ENCODE peak calls at places on chromosome 4, in ten cellular contexts. One of them, this sample, is unnamed.

GRCh38 chr4:41050116-41050515 is 164.2 kb downstream of the APBB2 start:
- DNase-seq in GM12864: no peak
- DNase-seq in NCI-H1092: no peak
- DNase-seq in ELF-1: no peak
- DNase-seq in HS-5: no peak
- DNase-seq in G401: no peak
- DNase-seq in stimulated activated CD4-positive, alpha-beta T cell treated with anti-CD3 and anti-CD28 coated beads, Interleukin-12 subunit alpha, Interleukin-12 subunit beta, amount 100 ng/mL, for 4 hours: no peak
- DNase-seq in central memory CD4-positive, alpha-beta T cell: no peak
- DNase-seq in naive thymus-derived CD4-positive, alpha-beta T cell: no peak
- DNase-seq in stimulated activated naive CD4-positive, alpha-beta T cell treated with Interleukin-2 at 50 U/mL for 16 hours: no peak
- DNase-seq in this sample: no peak

GRCh38 chr4:6609415-6610079 is 30.9 kb upstream of the MRFAP1 start:
- DNase-seq in GM12864: no peak
- DNase-seq in HS-5: no peak
- DNase-seq in NCI-H1092: no peak
- DNase-seq in stimulated activated naive CD4-positive, alpha-beta T cell treated with Interleukin-2 at 50 U/mL for 16 hours: no peak
- DNase-seq in central memory CD4-positive, alpha-beta T cell: no peak
- DNase-seq in stimulated activated CD4-positive, alpha-beta T cell treated with anti-CD3 and anti-CD28 coated beads, Interleukin-12 subunit alpha, Interleukin-12 subunit beta, amount 100 ng/mL, for 4 hours: no peak
- DNase-seq in naive thymus-derived CD4-positive, alpha-beta T cell: no peak
- DNase-seq in ELF-1: no peak
- DNase-seq in G401: no peak
- DNase-seq in this sample: no peak

GRCh38 chr4:156762851-156763250 is 208.7 kb downstream of the PDGFC start:
- DNase-seq in naive thymus-derived CD4-positive, alpha-beta T cell: no peak
- DNase-seq in HS-5: no peak
- DNase-seq in G401: no peak
- DNase-seq in NCI-H1092: no peak
- DNase-seq in ELF-1: no peak
- DNase-seq in GM12864: no peak
- DNase-seq in stimulated activated naive CD4-positive, alpha-beta T cell treated with Interleukin-2 at 50 U/mL for 16 hours: no peak
- DNase-seq in stimulated activated CD4-positive, alpha-beta T cell treated with anti-CD3 and anti-CD28 coated beads, Interleukin-12 subunit alpha, Interleukin-12 subunit beta, amount 100 ng/mL, for 4 hours: no peak
- DNase-seq in central memory CD4-positive, alpha-beta T cell: no peak
- DNase-seq in this sample: no peak

GRCh38 chr4:96675420-96675819 is 835.5 kb downstream of the PDHA2 start:
- DNase-seq in NCI-H1092: no peak
- DNase-seq in stimulated activated naive CD4-positive, alpha-beta T cell treated with Interleukin-2 at 50 U/mL for 16 hours: no peak
- DNase-seq in G401: no peak
- DNase-seq in naive thymus-derived CD4-positive, alpha-beta T cell: no peak
- DNase-seq in GM12864: no peak
- DNase-seq in HS-5: no peak
- DNase-seq in stimulated activated CD4-positive, alpha-beta T cell treated with anti-CD3 and anti-CD28 coated beads, Interleukin-12 subunit alpha, Interleukin-12 subunit beta, amount 100 ng/mL, for 4 hours: no peak
- DNase-seq in ELF-1: no peak
- DNase-seq in central memory CD4-positive, alpha-beta T cell: no peak
- DNase-seq in this sample: no peak

GRCh38 chr4:181525641-181526040 is 717.6 kb upstream of the TENM3 start:
- DNase-seq in G401: no peak
- DNase-seq in naive thymus-derived CD4-positive, alpha-beta T cell: no peak
- DNase-seq in GM12864: no peak
- DNase-seq in central memory CD4-positive, alpha-beta T cell: no peak
- DNase-seq in stimulated activated CD4-positive, alpha-beta T cell treated with anti-CD3 and anti-CD28 coated beads, Interleukin-12 subunit alpha, Interleukin-12 subunit beta, amount 100 ng/mL, for 4 hours: no peak
- DNase-seq in NCI-H1092: no peak
- DNase-seq in stimulated activated naive CD4-positive, alpha-beta T cell treated with Interleukin-2 at 50 U/mL for 16 hours: no peak
- DNase-seq in HS-5: no peak
- DNase-seq in ELF-1: peak
- DNase-seq in this sample: no peak

GRCh38 chr4:77859256-77859655 is 3.4 kb upstream of the MRPL1 start:
- DNase-seq in GM12864: no peak
- DNase-seq in central memory CD4-positive, alpha-beta T cell: no peak
- DNase-seq in HS-5: no peak
- DNase-seq in ELF-1: no peak
- DNase-seq in G401: no peak
- DNase-seq in NCI-H1092: no peak
- DNase-seq in stimulated activated naive CD4-positive, alpha-beta T cell treated with Interleukin-2 at 50 U/mL for 16 hours: no peak
- DNase-seq in naive thymus-derived CD4-positive, alpha-beta T cell: no peak
- DNase-seq in stimulated activated CD4-positive, alpha-beta T cell treated with anti-CD3 and anti-CD28 coated beads, Interleukin-12 subunit alpha, Interleukin-12 subunit beta, amount 100 ng/mL, for 4 hours: no peak
- DNase-seq in this sample: no peak

GRCh38 chr4:135204311-135204710 is 1002.7 kb upstream of the PABPC4L start:
- DNase-seq in naive thymus-derived CD4-positive, alpha-beta T cell: no peak
- DNase-seq in stimulated activated CD4-positive, alpha-beta T cell treated with anti-CD3 and anti-CD28 coated beads, Interleukin-12 subunit alpha, Interleukin-12 subunit beta, amount 100 ng/mL, for 4 hours: no peak
- DNase-seq in G401: no peak
- DNase-seq in NCI-H1092: no peak
- DNase-seq in GM12864: no peak
- DNase-seq in stimulated activated naive CD4-positive, alpha-beta T cell treated with Interleukin-2 at 50 U/mL for 16 hours: no peak
- DNase-seq in HS-5: no peak
- DNase-seq in central memory CD4-positive, alpha-beta T cell: no peak
- DNase-seq in ELF-1: peak
- DNase-seq in this sample: no peak

GRCh38 chr4:91448668-91449330 is 855.0 kb upstream of the GRID2 start:
- DNase-seq in stimulated activated CD4-positive, alpha-beta T cell treated with anti-CD3 and anti-CD28 coated beads, Interleukin-12 subunit alpha, Interleukin-12 subunit beta, amount 100 ng/mL, for 4 hours: no peak
- DNase-seq in GM12864: no peak
- DNase-seq in stimulated activated naive CD4-positive, alpha-beta T cell treated with Interleukin-2 at 50 U/mL for 16 hours: no peak
- DNase-seq in naive thymus-derived CD4-positive, alpha-beta T cell: no peak
- DNase-seq in central memory CD4-positive, alpha-beta T cell: no peak
- DNase-seq in ELF-1: no peak
- DNase-seq in HS-5: peak
- DNase-seq in G401: no peak
- DNase-seq in NCI-H1092: no peak
- DNase-seq in this sample: no peak

GRCh38 chr4:16942491-16942890 is 44.0 kb upstream of the LDB2 start:
- DNase-seq in stimulated activated CD4-positive, alpha-beta T cell treated with anti-CD3 and anti-CD28 coated beads, Interleukin-12 subunit alpha, Interleukin-12 subunit beta, amount 100 ng/mL, for 4 hours: no peak
- DNase-seq in ELF-1: no peak
- DNase-seq in naive thymus-derived CD4-positive, alpha-beta T cell: no peak
- DNase-seq in NCI-H1092: no peak
- DNase-seq in HS-5: no peak
- DNase-seq in G401: no peak
- DNase-seq in stimulated activated naive CD4-positive, alpha-beta T cell treated with Interleukin-2 at 50 U/mL for 16 hours: no peak
- DNase-seq in central memory CD4-positive, alpha-beta T cell: no peak
- DNase-seq in GM12864: no peak
- DNase-seq in this sample: no peak

GRCh38 chr4:114497116-114497515 is 101.5 kb upstream of the UGT8 start:
- DNase-seq in stimulated activated naive CD4-positive, alpha-beta T cell treated with Interleukin-2 at 50 U/mL for 16 hours: no peak
- DNase-seq in NCI-H1092: no peak
- DNase-seq in GM12864: no peak
- DNase-seq in ELF-1: no peak
- DNase-seq in G401: no peak
- DNase-seq in naive thymus-derived CD4-positive, alpha-beta T cell: no peak
- DNase-seq in central memory CD4-positive, alpha-beta T cell: no peak
- DNase-seq in stimulated activated CD4-positive, alpha-beta T cell treated with anti-CD3 and anti-CD28 coated beads, Interleukin-12 subunit alpha, Interleukin-12 subunit beta, amount 100 ng/mL, for 4 hours: no peak
- DNase-seq in HS-5: no peak
- DNase-seq in this sample: no peak

GRCh38 chr4:10013722-10014121 is 7.6 kb downstream of the SLC2A9 start:
- DNase-seq in naive thymus-derived CD4-positive, alpha-beta T cell: no peak
- DNase-seq in stimulated activated naive CD4-positive, alpha-beta T cell treated with Interleukin-2 at 50 U/mL for 16 hours: no peak
- DNase-seq in NCI-H1092: peak
- DNase-seq in central memory CD4-positive, alpha-beta T cell: no peak
- DNase-seq in HS-5: no peak
- DNase-seq in stimulated activated CD4-positive, alpha-beta T cell treated with anti-CD3 and anti-CD28 coated beads, Interleukin-12 subunit alpha, Interleukin-12 subunit beta, amount 100 ng/mL, for 4 hours: no peak
- DNase-seq in G401: no peak
- DNase-seq in GM12864: no peak
- DNase-seq in ELF-1: peak
- DNase-seq in this sample: no peak

GRCh38 chr4:61528595-61528994 is 328.5 kb downstream of the ADGRL3 start:
- DNase-seq in GM12864: no peak
- DNase-seq in ELF-1: no peak
- DNase-seq in central memory CD4-positive, alpha-beta T cell: no peak
- DNase-seq in stimulated activated CD4-positive, alpha-beta T cell treated with anti-CD3 and anti-CD28 coated beads, Interleukin-12 subunit alpha, Interleukin-12 subunit beta, amount 100 ng/mL, for 4 hours: no peak
- DNase-seq in HS-5: no peak
- DNase-seq in G401: no peak
- DNase-seq in NCI-H1092: no peak
- DNase-seq in stimulated activated naive CD4-positive, alpha-beta T cell treated with Interleukin-2 at 50 U/mL for 16 hours: no peak
- DNase-seq in naive thymus-derived CD4-positive, alpha-beta T cell: no peak
- DNase-seq in this sample: no peak

GRCh38 chr4:55437356-55437796 is 41.6 kb downstream of the TMEM165 start:
- DNase-seq in stimulated activated naive CD4-positive, alpha-beta T cell treated with Interleukin-2 at 50 U/mL for 16 hours: no peak
- DNase-seq in naive thymus-derived CD4-positive, alpha-beta T cell: no peak
- DNase-seq in ELF-1: no peak
- DNase-seq in stimulated activated CD4-positive, alpha-beta T cell treated with anti-CD3 and anti-CD28 coated beads, Interleukin-12 subunit alpha, Interleukin-12 subunit beta, amount 100 ng/mL, for 4 hours: no peak
- DNase-seq in GM12864: no peak
- DNase-seq in NCI-H1092: no peak
- DNase-seq in HS-5: no peak
- DNase-seq in G401: no peak
- DNase-seq in central memory CD4-positive, alpha-beta T cell: no peak
- DNase-seq in this sample: no peak

GRCh38 chr4:328729-329128 is 8.9 kb upstream of the ZNF141 start:
- DNase-seq in GM12864: no peak
- DNase-seq in central memory CD4-positive, alpha-beta T cell: no peak
- DNase-seq in HS-5: no peak
- DNase-seq in ELF-1: no peak
- DNase-seq in stimulated activated CD4-positive, alpha-beta T cell treated with anti-CD3 and anti-CD28 coated beads, Interleukin-12 subunit alpha, Interleukin-12 subunit beta, amount 100 ng/mL, for 4 hours: no peak
- DNase-seq in naive thymus-derived CD4-positive, alpha-beta T cell: no peak
- DNase-seq in NCI-H1092: no peak
- DNase-seq in G401: no peak
- DNase-seq in stimulated activated naive CD4-positive, alpha-beta T cell treated with Interleukin-2 at 50 U/mL for 16 hours: no peak
- DNase-seq in this sample: no peak

GRCh38 chr4:87363552-87363951 is 27.4 kb downstream of the HSD17B11 start:
- DNase-seq in naive thymus-derived CD4-positive, alpha-beta T cell: no peak
- DNase-seq in G401: no peak
- DNase-seq in central memory CD4-positive, alpha-beta T cell: no peak
- DNase-seq in NCI-H1092: no peak
- DNase-seq in GM12864: no peak
- DNase-seq in stimulated activated naive CD4-positive, alpha-beta T cell treated with Interleukin-2 at 50 U/mL for 16 hours: no peak
- DNase-seq in ELF-1: no peak
- DNase-seq in HS-5: no peak
- DNase-seq in stimulated activated CD4-positive, alpha-beta T cell treated with anti-CD3 and anti-CD28 coated beads, Interleukin-12 subunit alpha, Interleukin-12 subunit beta, amount 100 ng/mL, for 4 hours: no peak
- DNase-seq in this sample: no peak

GRCh38 chr4:38177035-38177791 is 217.0 kb downstream of the PTTG2 start:
- DNase-seq in HS-5: no peak
- DNase-seq in stimulated activated naive CD4-positive, alpha-beta T cell treated with Interleukin-2 at 50 U/mL for 16 hours: peak
- DNase-seq in NCI-H1092: no peak
- DNase-seq in naive thymus-derived CD4-positive, alpha-beta T cell: no peak
- DNase-seq in G401: no peak
- DNase-seq in ELF-1: no peak
- DNase-seq in stimulated activated CD4-positive, alpha-beta T cell treated with anti-CD3 and anti-CD28 coated beads, Interleukin-12 subunit alpha, Interleukin-12 subunit beta, amount 100 ng/mL, for 4 hours: peak
- DNase-seq in central memory CD4-positive, alpha-beta T cell: peak
- DNase-seq in GM12864: peak
- DNase-seq in this sample: no peak

GRCh38 chr4:173181769-173182374 is 13.3 kb downstream of the GALNT7 start:
- DNase-seq in stimulated activated CD4-positive, alpha-beta T cell treated with anti-CD3 and anti-CD28 coated beads, Interleukin-12 subunit alpha, Interleukin-12 subunit beta, amount 100 ng/mL, for 4 hours: no peak
- DNase-seq in HS-5: no peak
- DNase-seq in central memory CD4-positive, alpha-beta T cell: no peak
- DNase-seq in NCI-H1092: no peak
- DNase-seq in ELF-1: no peak
- DNase-seq in stimulated activated naive CD4-positive, alpha-beta T cell treated with Interleukin-2 at 50 U/mL for 16 hours: no peak
- DNase-seq in G401: peak
- DNase-seq in naive thymus-derived CD4-positive, alpha-beta T cell: no peak
- DNase-seq in GM12864: no peak
- DNase-seq in this sample: no peak

GRCh38 chr4:75849459-75849858 is 52.8 kb downstream of the PPEF2 start:
- DNase-seq in stimulated activated naive CD4-positive, alpha-beta T cell treated with Interleukin-2 at 50 U/mL for 16 hours: no peak
- DNase-seq in stimulated activated CD4-positive, alpha-beta T cell treated with anti-CD3 and anti-CD28 coated beads, Interleukin-12 subunit alpha, Interleukin-12 subunit beta, amount 100 ng/mL, for 4 hours: no peak
- DNase-seq in ELF-1: peak
- DNase-seq in naive thymus-derived CD4-positive, alpha-beta T cell: no peak
- DNase-seq in G401: no peak
- DNase-seq in central memory CD4-positive, alpha-beta T cell: no peak
- DNase-seq in NCI-H1092: no peak
- DNase-seq in GM12864: no peak
- DNase-seq in HS-5: no peak
- DNase-seq in this sample: no peak

GRCh38 chr4:144507309-144508101 is 138.5 kb upstream of the HHIP start:
- DNase-seq in ELF-1: no peak
- DNase-seq in NCI-H1092: no peak
- DNase-seq in HS-5: no peak
- DNase-seq in G401: no peak
- DNase-seq in central memory CD4-positive, alpha-beta T cell: no peak
- DNase-seq in stimulated activated naive CD4-positive, alpha-beta T cell treated with Interleukin-2 at 50 U/mL for 16 hours: no peak
- DNase-seq in stimulated activated CD4-positive, alpha-beta T cell treated with anti-CD3 and anti-CD28 coated beads, Interleukin-12 subunit alpha, Interleukin-12 subunit beta, amount 100 ng/mL, for 4 hours: no peak
- DNase-seq in naive thymus-derived CD4-positive, alpha-beta T cell: no peak
- DNase-seq in GM12864: no peak
- DNase-seq in this sample: no peak

GRCh38 chr4:78652282-78652876 is 100.8 kb downstream of the ANXA3 start:
- DNase-seq in GM12864: no peak
- DNase-seq in central memory CD4-positive, alpha-beta T cell: no peak
- DNase-seq in HS-5: no peak
- DNase-seq in NCI-H1092: no peak
- DNase-seq in G401: peak
- DNase-seq in ELF-1: no peak
- DNase-seq in stimulated activated CD4-positive, alpha-beta T cell treated with anti-CD3 and anti-CD28 coated beads, Interleukin-12 subunit alpha, Interleukin-12 subunit beta, amount 100 ng/mL, for 4 hours: no peak
- DNase-seq in stimulated activated naive CD4-positive, alpha-beta T cell treated with Interleukin-2 at 50 U/mL for 16 hours: no peak
- DNase-seq in naive thymus-derived CD4-positive, alpha-beta T cell: no peak
- DNase-seq in this sample: no peak

GRCh38 chr4:183436417-183436816 is 8.0 kb upstream of the CDKN2AIP start:
- DNase-seq in HS-5: no peak
- DNase-seq in stimulated activated naive CD4-positive, alpha-beta T cell treated with Interleukin-2 at 50 U/mL for 16 hours: no peak
- DNase-seq in ELF-1: no peak
- DNase-seq in naive thymus-derived CD4-positive, alpha-beta T cell: no peak
- DNase-seq in G401: no peak
- DNase-seq in GM12864: no peak
- DNase-seq in central memory CD4-positive, alpha-beta T cell: no peak
- DNase-seq in stimulated activated CD4-positive, alpha-beta T cell treated with anti-CD3 and anti-CD28 coated beads, Interleukin-12 subunit alpha, Interleukin-12 subunit beta, amount 100 ng/mL, for 4 hours: no peak
- DNase-seq in NCI-H1092: no peak
- DNase-seq in this sample: no peak

GRCh38 chr4:74038161-74039064 is at the start of gene CXCL3:
- DNase-seq in ELF-1: peak
- DNase-seq in GM12864: no peak
- DNase-seq in NCI-H1092: no peak
- DNase-seq in G401: peak
- DNase-seq in stimulated activated CD4-positive, alpha-beta T cell treated with anti-CD3 and anti-CD28 coated beads, Interleukin-12 subunit alpha, Interleukin-12 subunit beta, amount 100 ng/mL, for 4 hours: no peak
- DNase-seq in stimulated activated naive CD4-positive, alpha-beta T cell treated with Interleukin-2 at 50 U/mL for 16 hours: no peak
- DNase-seq in naive thymus-derived CD4-positive, alpha-beta T cell: peak
- DNase-seq in HS-5: no peak
- DNase-seq in central memory CD4-positive, alpha-beta T cell: no peak
- DNase-seq in this sample: peak

GRCh38 chr4:93771640-93772411 is 56.7 kb upstream of the ATOH1 start:
- DNase-seq in G401: no peak
- DNase-seq in stimulated activated naive CD4-positive, alpha-beta T cell treated with Interleukin-2 at 50 U/mL for 16 hours: no peak
- DNase-seq in stimulated activated CD4-positive, alpha-beta T cell treated with anti-CD3 and anti-CD28 coated beads, Interleukin-12 subunit alpha, Interleukin-12 subunit beta, amount 100 ng/mL, for 4 hours: no peak
- DNase-seq in GM12864: no peak
- DNase-seq in HS-5: no peak
- DNase-seq in central memory CD4-positive, alpha-beta T cell: no peak
- DNase-seq in naive thymus-derived CD4-positive, alpha-beta T cell: no peak
- DNase-seq in ELF-1: no peak
- DNase-seq in NCI-H1092: no peak
- DNase-seq in this sample: no peak

GRCh38 chr4:41933997-41934812 is 1.0 kb upstream of the TMEM33 start:
- DNase-seq in G401: no peak
- DNase-seq in NCI-H1092: no peak
- DNase-seq in central memory CD4-positive, alpha-beta T cell: no peak
- DNase-seq in GM12864: no peak
- DNase-seq in HS-5: no peak
- DNase-seq in stimulated activated naive CD4-positive, alpha-beta T cell treated with Interleukin-2 at 50 U/mL for 16 hours: no peak
- DNase-seq in ELF-1: no peak
- DNase-seq in stimulated activated CD4-positive, alpha-beta T cell treated with anti-CD3 and anti-CD28 coated beads, Interleukin-12 subunit alpha, Interleukin-12 subunit beta, amount 100 ng/mL, for 4 hours: no peak
- DNase-seq in naive thymus-derived CD4-positive, alpha-beta T cell: no peak
- DNase-seq in this sample: no peak

GRCh38 chr4:67714248-67714583 is 13.3 kb upstream of the UBA6 start:
- DNase-seq in G401: no peak
- DNase-seq in HS-5: no peak
- DNase-seq in stimulated activated naive CD4-positive, alpha-beta T cell treated with Interleukin-2 at 50 U/mL for 16 hours: no peak
- DNase-seq in NCI-H1092: no peak
- DNase-seq in stimulated activated CD4-positive, alpha-beta T cell treated with anti-CD3 and anti-CD28 coated beads, Interleukin-12 subunit alpha, Interleukin-12 subunit beta, amount 100 ng/mL, for 4 hours: no peak
- DNase-seq in GM12864: no peak
- DNase-seq in ELF-1: peak
- DNase-seq in central memory CD4-positive, alpha-beta T cell: no peak
- DNase-seq in naive thymus-derived CD4-positive, alpha-beta T cell: no peak
- DNase-seq in this sample: no peak

GRCh38 chr4:185640809-185641675 is 105.7 kb upstream of the PDLIM3 start:
- DNase-seq in central memory CD4-positive, alpha-beta T cell: no peak
- DNase-seq in ELF-1: no peak
- DNase-seq in naive thymus-derived CD4-positive, alpha-beta T cell: no peak
- DNase-seq in G401: peak
- DNase-seq in stimulated activated naive CD4-positive, alpha-beta T cell treated with Interleukin-2 at 50 U/mL for 16 hours: no peak
- DNase-seq in stimulated activated CD4-positive, alpha-beta T cell treated with anti-CD3 and anti-CD28 coated beads, Interleukin-12 subunit alpha, Interleukin-12 subunit beta, amount 100 ng/mL, for 4 hours: no peak
- DNase-seq in HS-5: peak
- DNase-seq in NCI-H1092: peak
- DNase-seq in GM12864: peak
- DNase-seq in this sample: no peak

GRCh38 chr4:189341881-189342280 is 598.8 kb upstream of the FRG1 start:
- DNase-seq in central memory CD4-positive, alpha-beta T cell: no peak
- DNase-seq in stimulated activated CD4-positive, alpha-beta T cell treated with anti-CD3 and anti-CD28 coated beads, Interleukin-12 subunit alpha, Interleukin-12 subunit beta, amount 100 ng/mL, for 4 hours: no peak
- DNase-seq in naive thymus-derived CD4-positive, alpha-beta T cell: no peak
- DNase-seq in HS-5: no peak
- DNase-seq in ELF-1: no peak
- DNase-seq in NCI-H1092: no peak
- DNase-seq in G401: no peak
- DNase-seq in stimulated activated naive CD4-positive, alpha-beta T cell treated with Interleukin-2 at 50 U/mL for 16 hours: no peak
- DNase-seq in GM12864: no peak
- DNase-seq in this sample: no peak